ENCODE peak calls at places on chromosome 22, in eight cellular contexts. D is A549, K is transverse colon, Y is heart left ventricle, T is H1, P is sigmoid colon, E is body of pancreas, I is uterus. Q is an unnamed sample.

GRCh38 chr22:32745251-32745995 is 56.1 kb upstream of the TIMP3 start:
- DNase-seq in D (no peak), K (peak; percentile 20), Y (peak; percentile 78), T (no peak), P (peak; percentile 85), E (peak; percentile 16), I (peak; percentile 77), Q (peak; percentile 89)

GRCh38 chr22:46061431-46062231 is 84.7 kb upstream of the WNT7B start:
- DNase-seq in D (no peak), K (peak; percentile 11), Y (no peak), T (peak; percentile 84), P (peak; percentile 60), E (peak; percentile 23), I (peak; percentile 14), Q (peak; percentile 84)

GRCh38 chr22:45991108-45991507 is 14.1 kb upstream of the WNT7B start:
- DNase-seq in D (no peak), K (no peak), Y (no peak), T (no peak), P (no peak), E (no peak), I (no peak), Q (no peak)

GRCh38 chr22:46612904-46613605 is 7.1 kb upstream of the GRAMD4 start:
- DNase-seq in D (no peak), K (peak; percentile 69), Y (peak; percentile 76), T (no peak), P (no peak), E (no peak), I (no peak), Q (no peak)

GRCh38 chr22:28819253-28820096 is 19.1 kb upstream of the XBP1 start:
- DNase-seq in D (peak; percentile 46), K (peak; percentile 69), Y (no peak), T (no peak), P (peak; percentile 42), E (peak; percentile 95), I (no peak), Q (no peak)

GRCh38 chr22:24772493-24773220 is 1.9 kb downstream of the PIWIL3 start:
- DNase-seq in D (peak; percentile 69), K (no peak), Y (no peak), T (peak; percentile 56), P (no peak), E (peak; percentile 7), I (no peak), Q (no peak)

GRCh38 chr22:36355362-36355761 is 32.4 kb downstream of the MYH9 start:
- DNase-seq in D (no peak), K (no peak), Y (no peak), T (no peak), P (no peak), E (no peak), I (no peak), Q (no peak)

GRCh38 chr22:25495286-25495685 is 69.2 kb upstream of the GRK3 start:
- DNase-seq in D (no peak), K (no peak), Y (no peak), T (no peak), P (no peak), E (no peak), I (no peak), Q (no peak)

GRCh38 chr22:33321466-33321865 is 263.3 kb upstream of the SYN3 start:
- DNase-seq in D (no peak), K (no peak), Y (no peak), T (no peak), P (no peak), E (no peak), I (no peak), Q (no peak)

GRCh38 chr22:24587251-24587650 is 5.6 kb downstream of the LRRC75B start:
- DNase-seq in D (no peak), K (no peak), Y (no peak), T (no peak), P (no peak), E (no peak), I (no peak), Q (no peak)

GRCh38 chr22:33952776-33953175 is 32.5 kb upstream of the LARGE1 start:
- DNase-seq in D (no peak), K (no peak), Y (no peak), T (no peak), P (no peak), E (no peak), I (no peak), Q (no peak)

GRCh38 chr22:39972656-39973055 is 12.5 kb downstream of the TMA7B start:
- DNase-seq in D (no peak), K (no peak), Y (no peak), T (no peak), P (no peak), E (no peak), I (no peak), Q (no peak)

DNA sequence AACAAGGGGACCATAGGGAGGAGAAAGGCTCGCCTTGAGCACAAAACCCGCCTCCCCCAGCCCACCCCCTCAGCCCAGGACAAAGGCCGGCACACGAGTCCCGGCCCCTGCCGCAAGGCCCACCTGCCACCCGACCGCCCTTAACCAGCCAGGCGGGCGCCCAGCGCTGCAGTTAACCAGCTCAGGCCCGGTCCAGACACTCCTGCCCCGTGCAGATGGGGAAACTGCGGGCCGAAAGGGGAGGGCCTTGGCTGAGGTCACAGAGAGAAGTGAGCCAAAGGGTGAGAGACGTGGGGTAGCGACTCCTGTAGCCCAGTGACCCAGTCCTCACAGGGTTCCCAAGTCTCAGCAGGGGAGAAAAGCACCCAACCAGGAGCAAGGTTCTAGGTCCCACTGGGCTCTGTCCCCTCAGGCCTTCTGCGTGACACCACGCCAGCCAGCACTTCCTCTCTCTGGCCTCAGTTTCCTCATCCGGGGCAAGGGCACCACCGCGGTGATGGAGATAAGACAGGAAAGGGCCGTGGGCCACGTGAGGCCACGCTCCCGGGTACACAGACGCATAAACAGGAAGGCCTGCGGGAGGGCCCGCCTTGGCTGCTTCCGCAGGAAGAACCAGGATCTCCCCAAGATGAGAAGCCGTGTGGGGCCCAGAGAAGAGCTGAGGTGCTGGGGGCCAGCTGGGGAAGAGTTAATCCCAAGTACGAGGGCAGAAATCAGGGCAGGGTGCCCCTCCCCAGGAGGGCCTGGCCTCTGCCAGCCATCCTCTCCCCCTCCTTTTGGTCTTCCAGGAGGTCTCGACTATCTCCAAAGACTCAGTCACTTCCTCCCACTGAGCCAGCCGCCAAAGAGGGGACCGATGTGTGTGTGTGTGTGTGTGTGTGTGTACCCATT is 1.8 kb downstream of the MFNG start:
- DNase-seq in D (no peak), K (peak; percentile 83), Y (peak; percentile 89), T (no peak), P (peak; percentile 83), E (peak; percentile 52), I (peak; percentile 43), Q (peak; percentile 96)
- TF ChIP-seq POLR2A in D (no peak), K (peak; percentile 35), Y (peak; percentile 12), T (no peak), P (no peak), E (no peak), I (no peak), Q (no peak)

GRCh38 chr22:41922940-41923594 is 3.5 kb downstream of the TNFRSF13C start:
- DNase-seq in D (no peak), K (no peak), Y (no peak), T (no peak), P (no peak), E (no peak), I (no peak), Q (no peak)

GRCh38 chr22:41920271-41920976 is 5.5 kb upstream of the SHISA8 start:
- DNase-seq in D (no peak), K (peak; percentile 44), Y (no peak), T (no peak), P (no peak), E (no peak), I (no peak), Q (no peak)

GRCh38 chr22:41922336-41922735 is 4.3 kb downstream of the TNFRSF13C start:
- DNase-seq in D (no peak), K (no peak), Y (no peak), T (no peak), P (no peak), E (no peak), I (no peak), Q (no peak)

GRCh38 chr22:41925783-41926460 is 684 bp downstream of the TNFRSF13C start:
- DNase-seq in D (peak; percentile 48), K (peak; percentile 87), Y (peak; percentile 85), T (peak; percentile 95), P (no peak), E (peak; percentile 83), I (no peak), Q (no peak)

GRCh38 chr22:41923595-41924276 is 2.9 kb downstream of the TNFRSF13C start:
- DNase-seq in D (no peak), K (no peak), Y (no peak), T (no peak), P (no peak), E (no peak), I (no peak), Q (no peak)
- H3K4me3 ChIP-seq in D (no peak overlapping the region), K (no peak overlapping the region), Y (no peak overlapping the region), T (no peak overlapping the region), P (no peak overlapping the region), E (no peak overlapping the region), I (no peak overlapping the region), Q (no peak overlapping the region)

DNA sequence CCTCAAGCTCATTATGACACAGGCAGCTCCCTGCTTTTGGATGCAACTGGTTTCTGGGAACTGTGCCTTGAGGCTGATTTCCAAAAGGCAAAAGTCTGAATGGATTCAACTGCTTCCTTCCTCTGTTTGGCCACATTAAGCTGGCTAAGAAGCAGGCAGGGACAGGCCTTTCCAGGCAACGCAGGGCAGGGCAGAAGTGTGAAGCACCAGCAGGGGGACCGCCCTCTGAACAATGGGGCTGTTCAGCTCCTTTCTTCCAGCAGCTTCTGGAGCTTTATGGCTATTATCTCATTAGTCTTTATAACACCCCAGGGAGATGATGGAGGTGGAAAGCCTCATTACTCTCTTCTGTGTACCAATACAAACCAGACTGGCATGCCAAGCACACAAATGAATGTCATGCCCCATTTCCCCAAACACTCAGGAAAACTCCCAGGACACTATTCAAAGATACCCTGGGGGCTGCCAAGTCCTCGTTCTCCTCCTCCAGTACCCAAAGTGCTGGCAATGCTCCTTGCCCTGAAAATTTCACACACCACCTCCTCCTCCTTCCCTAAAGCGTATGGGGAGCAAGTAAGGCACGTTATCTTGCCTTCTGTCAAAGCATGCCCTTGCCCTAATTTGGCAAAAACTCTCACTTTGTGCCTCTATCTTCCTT is 21.3 kb downstream of the MORC2 start:
- DNase-seq in D (no peak), K (peak; percentile 37), Y (no peak), T (no peak), P (no peak), E (no peak), I (no peak), Q (peak; percentile 49)
- TF ChIP-seq CTCF in D (no peak), K (no peak), Y (peak; percentile 18), T (no peak), P (no peak), E (no peak), I (no peak), Q (no peak)

DNA sequence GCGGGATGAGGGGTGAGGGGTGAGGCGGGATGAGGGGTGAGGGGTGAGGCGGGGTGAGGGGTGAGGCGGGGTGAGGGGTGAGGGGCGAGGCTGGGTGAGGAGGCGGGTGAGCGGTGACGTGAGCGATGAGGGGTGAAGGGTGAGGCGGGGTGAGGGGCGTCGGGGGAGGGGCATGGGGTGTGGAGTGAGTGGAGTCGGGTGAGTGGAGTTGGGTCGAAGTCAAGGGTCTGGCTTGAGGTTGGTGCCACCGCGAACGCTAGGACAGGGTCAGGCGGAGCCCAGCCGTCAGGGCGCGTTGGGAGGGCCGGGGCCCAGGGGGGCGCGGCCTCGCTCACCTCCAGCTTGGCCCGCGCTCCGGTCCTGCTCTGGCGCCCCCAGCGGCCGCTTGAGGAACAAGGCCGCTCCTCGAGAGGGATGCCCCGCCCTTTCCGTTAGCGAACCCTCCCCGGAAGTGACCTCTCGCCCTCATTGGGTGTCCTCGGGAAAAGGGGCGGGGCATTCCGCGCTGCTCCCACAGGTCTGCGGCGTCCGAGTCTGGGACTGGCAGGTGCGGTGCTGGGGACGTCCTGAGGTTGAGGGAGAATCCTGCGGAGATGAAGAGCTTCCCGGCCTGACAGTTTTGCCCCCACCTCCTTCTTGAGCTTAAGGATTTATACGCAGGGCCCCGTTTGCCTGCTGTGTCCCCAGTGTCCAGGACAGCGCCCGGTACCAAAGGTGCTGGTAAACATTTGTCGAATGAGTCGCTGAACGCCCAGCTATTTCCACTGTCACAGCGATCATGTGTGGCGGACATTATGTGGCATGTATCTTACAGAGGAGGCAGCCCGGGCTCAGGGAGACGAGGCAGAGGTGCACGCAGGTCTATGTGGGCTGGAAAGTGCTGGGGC is at the start of gene SYCE3:
- DNase-seq in D (peak; percentile 91), K (peak; percentile 99), Y (peak; percentile 99), T (peak; percentile 100), P (peak; percentile 98), E (peak; percentile 99), I (peak; percentile 93), Q (peak; percentile 96)
- TF ChIP-seq POLR2A in D (peak; percentile 35), K (peak; percentile 98), Y (peak; percentile 86), T (no peak), P (no peak), E (peak; percentile 70), I (peak; percentile 62), Q (no peak)

Q was measured in lower leg skin.